ENCODE peak calls at places on chromosomes 12 and 14, in seven cellular contexts. L, W, Y, S, U, Q and V are unnamed samples.
A peak's percentile ranks its signal among the peaks of the same experiment; 100 is the strongest.

GRCh38 chr12:27460471-27460978 is 14.0 kb downstream of the SMCO2 start:
- DNase-seq in L (no peak), W (no peak), Y (peak; percentile 38), S (no peak), U (no peak), Q (no peak), V (no peak)

GRCh38 chr12:74120644-74121043 is 417.0 kb upstream of the ATXN7L3B start:
- DNase-seq in L (no peak), W (no peak), Y (no peak), S (no peak), U (no peak), Q (no peak), V (peak; percentile 67)

GRCh38 chr12:112950701-112951100 is 12.4 kb downstream of the OAS3 start:
- DNase-seq in L (no peak), W (peak; percentile 78), Y (no peak), S (peak; percentile 29), U (no peak), Q (no peak), V (no peak)

GRCh38 chr14:86672071-86672470 is 1142.1 kb downstream of the FLRT2 start:
- DNase-seq in L (no peak), W (no peak), Y (no peak), S (no peak), U (no peak), Q (no peak), V (no peak)

GRCh38 chr12:27541031-27541719 is 17.2 kb downstream of the PPFIBP1 start:
- DNase-seq in L (no peak), W (peak; percentile 88), Y (no peak), S (peak; percentile 55), U (no peak), Q (no peak), V (peak; percentile 91)

GRCh38 chr14:22962061-22962676 is 5.3 kb upstream of the HAUS4 start:
- DNase-seq in L (no peak), W (no peak), Y (no peak), S (no peak), U (no peak), Q (no peak), V (no peak)

GRCh38 chr12:8446642-8447547 is 8.9 kb upstream of the CLEC6A start:
- DNase-seq in L (no peak), W (no peak), Y (no peak), S (no peak), U (no peak), Q (no peak), V (no peak)

GRCh38 chr12:1665366-1665765 is 25.5 kb upstream of the ADIPOR2 start:
- DNase-seq in L (no peak), W (no peak), Y (no peak), S (no peak), U (no peak), Q (no peak), V (no peak)

GRCh38 chr12:32455607-32456063 is 56.3 kb downstream of the FGD4 start:
- DNase-seq in L (no peak), W (peak; percentile 30), Y (peak; percentile 82), S (no peak), U (peak; percentile 77), Q (peak; percentile 32), V (peak; percentile 59)

GRCh38 chr14:22131749-22132476 is 457.1 kb downstream of the DAD1 start:
- DNase-seq in L (no peak), W (no peak), Y (peak; percentile 3), S (peak; percentile 37), U (no peak), Q (no peak), V (peak; percentile 59)

GRCh38 chr12:91662021-91662420 is 479.4 kb upstream of the DCN start:
- DNase-seq in L (no peak), W (no peak), Y (no peak), S (no peak), U (peak; percentile 20), Q (no peak), V (no peak)

GRCh38 chr14:92549853-92550244 is 36.3 kb downstream of the RIN3 start:
- DNase-seq in L (no peak), W (no peak), Y (peak; percentile 16), S (no peak), U (no peak), Q (no peak), V (no peak)

GRCh38 chr12:64385019-64385418 is 5.5 kb downstream of the C12orf56 start:
- DNase-seq in L (no peak), W (no peak), Y (no peak), S (no peak), U (no peak), Q (no peak), V (no peak)

GRCh38 chr14:30354439-30354838 is 204.5 kb upstream of the G2E3 start:
- DNase-seq in L (no peak), W (no peak), Y (no peak), S (no peak), U (no peak), Q (no peak), V (peak; percentile 34)

GRCh38 chr14:60514378-60515243 is 5.7 kb downstream of the SIX6 start:
- DNase-seq in L (no peak), W (no peak), Y (no peak), S (peak; percentile 83), U (peak; percentile 21), Q (peak; percentile 94), V (peak; percentile 79)

GRCh38 chr12:120075034-120075616 is 41.4 kb downstream of the RAB35 start:
- DNase-seq in L (no peak), W (no peak), Y (no peak), S (no peak), U (no peak), Q (no peak), V (no peak)

GRCh38 chr12:40138526-40138925 is 32.6 kb upstream of the SLC2A13 start:
- DNase-seq in L (no peak), W (no peak), Y (no peak), S (no peak), U (no peak), Q (no peak), V (no peak)

GRCh38 chr12:28536088-28536487 is 345.8 kb downstream of the CCDC91 start:
- DNase-seq in L (no peak), W (no peak), Y (peak; percentile 85), S (no peak), U (peak; percentile 79), Q (no peak), V (no peak)

GRCh38 chr12:130953783-130954543 is at the start of gene ADGRD1:
- DNase-seq in L (no peak), W (no peak), Y (peak; percentile 3), S (no peak), U (peak; percentile 59), Q (no peak), V (peak; percentile 84)

GRCh38 chr14:105064721-105065143 is 498 bp downstream of the GPR132 start:
- DNase-seq in L (no peak), W (no peak), Y (peak; percentile 69), S (peak; percentile 52), U (peak; percentile 29), Q (no peak), V (no peak)

GRCh38 chr12:106135075-106135474 is 3.7 kb downstream of the NUAK1 start:
- DNase-seq in L (no peak), W (no peak), Y (peak; percentile 41), S (no peak), U (no peak), Q (no peak), V (no peak)

GRCh38 chr12:58858030-58858429 is 62.3 kb downstream of the LRIG3 start:
- DNase-seq in L (no peak), W (no peak), Y (no peak), S (no peak), U (no peak), Q (no peak), V (no peak)

GRCh38 chr12:58860050-58860787 is 60.1 kb downstream of the LRIG3 start:
- DNase-seq in L (no peak), W (no peak), Y (no peak), S (peak; percentile 45), U (no peak), Q (no peak), V (peak; percentile 11)

GRCh38 chr12:58860788-58861240 is 59.5 kb downstream of the LRIG3 start:
- DNase-seq in L (peak; percentile 54), W (no peak), Y (no peak), S (peak; percentile 60), U (no peak), Q (no peak), V (no peak)
- H3K4ac ChIP-seq in L (no peak overlapping the region), W (no peak overlapping the region), Y (no peak overlapping the region), S (no peak overlapping the region), U (no peak overlapping the region), Q (no peak overlapping the region), V (no peak overlapping the region)

DNA sequence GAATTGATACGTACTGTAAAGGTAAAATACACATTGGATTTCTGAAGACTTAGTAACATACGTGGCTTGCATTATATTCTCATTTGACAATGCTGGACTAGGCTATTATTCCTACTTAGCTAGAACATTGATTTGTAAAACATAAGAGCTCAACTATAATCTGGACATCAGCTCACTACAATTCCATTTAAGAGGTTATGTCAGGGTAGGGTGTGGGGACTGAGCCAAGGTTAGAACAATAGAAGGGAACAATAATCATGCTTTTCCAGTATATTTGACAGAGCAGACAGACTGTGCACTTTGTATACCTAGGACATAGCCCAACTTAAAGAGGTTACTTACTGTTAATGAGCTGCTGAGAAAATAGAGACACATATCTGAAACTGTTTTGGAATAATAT is 10.8 kb downstream of the ZCRB1 start:
- DNase-seq in L (no peak), W (no peak), Y (no peak), S (no peak), U (no peak), Q (no peak), V (no peak)
- H3K4ac ChIP-seq in L (no peak overlapping the region), W (no peak overlapping the region), Y (no peak overlapping the region), S (no peak overlapping the region), U (no peak overlapping the region), Q (no peak overlapping the region), V (no peak overlapping the region)

DNA sequence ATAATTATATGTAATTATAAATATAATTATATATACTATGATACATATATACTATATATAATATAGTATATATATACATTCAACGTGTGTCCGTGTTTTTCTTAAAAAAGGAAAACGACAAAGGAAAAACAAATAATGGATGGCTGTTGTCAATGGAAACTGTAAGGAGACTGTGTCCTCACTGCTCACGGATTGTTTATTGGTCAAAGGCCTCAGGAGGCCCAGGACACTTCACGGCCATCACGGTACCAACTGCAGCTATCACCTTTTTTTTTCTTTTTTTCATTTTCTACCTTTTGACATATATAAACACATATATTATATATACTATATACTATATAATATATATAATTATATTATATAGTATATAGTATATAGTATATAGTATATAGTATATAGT is 113.4 kb downstream of the SPTSSA start:
- DNase-seq in L (no peak), W (no peak), Y (no peak), S (no peak), U (no peak), Q (no peak), V (no peak)
- H3K4ac ChIP-seq in L (no peak overlapping the region), W (no peak overlapping the region), Y (no peak overlapping the region), S (no peak overlapping the region), U (no peak overlapping the region), Q (no peak overlapping the region), V (no peak overlapping the region)

GRCh38 chr12:125113800-125114199 is 48.6 kb downstream of the AACS start:
- DNase-seq in L (no peak), W (no peak), Y (no peak), S (no peak), U (no peak), Q (no peak), V (no peak)

GRCh38 chr12:125111403-125111802 is 46.2 kb downstream of the AACS start:
- DNase-seq in L (no peak), W (no peak), Y (peak; percentile 14), S (no peak), U (no peak), Q (no peak), V (no peak)

GRCh38 chr12:125114365-125115141 is 49.3 kb downstream of the AACS start:
- DNase-seq in L (no peak), W (no peak), Y (no peak), S (no peak), U (no peak), Q (no peak), V (no peak)

GRCh38 chr12:125110641-125111360 is 45.6 kb downstream of the AACS start:
- DNase-seq in L (no peak), W (no peak), Y (peak; percentile 74), S (no peak), U (peak; percentile 11), Q (no peak), V (no peak)

GRCh38 chr12:125113263-125113662 is 48.0 kb downstream of the AACS start:
- DNase-seq in L (no peak), W (no peak), Y (no peak), S (no peak), U (no peak), Q (no peak), V (no peak)
- H3K4ac ChIP-seq in L (no peak overlapping the region), W (no peak overlapping the region), Y (no peak overlapping the region), S (no peak overlapping the region), U (no peak overlapping the region), Q (no peak overlapping the region), V (no peak overlapping the region)